ENCODE peak calls at places on chromosomes 13 and 19, in seven cellular contexts. D, V, T, J, L, K and S are unnamed samples.

GRCh38 chr19:1566392-1567115 is 1.6 kb downstream of the MEX3D start:
- DNase-seq in L (no peak), D (no peak), T (peak), K (no peak), V (no peak), J (peak), S (no peak)

GRCh38 chr13:50188696-50189095 is 173.5 kb downstream of the KCNRG start:
- DNase-seq in T (no peak), V (no peak), D (no peak), K (no peak), L (no peak), J (no peak), S (no peak)

GRCh38 chr19:782195-783043 is 14.8 kb upstream of the PTBP1 start:
- DNase-seq in D (no peak), T (no peak), L (no peak), K (no peak), V (no peak), J (peak), S (no peak)

GRCh38 chr13:75454497-75454896 is 27.5 kb downstream of the TBC1D4 start:
- DNase-seq in D (no peak), T (no peak), V (no peak), K (no peak), L (no peak), J (no peak), S (no peak)

GRCh38 chr19:30739394-30739793 is 367.2 kb downstream of the ZNF536 start:
- DNase-seq in T (no peak), D (no peak), J (peak), V (no peak), K (no peak), L (no peak), S (no peak)

GRCh38 chr13:93244141-93244917 is 17.7 kb downstream of the GPC6 start:
- DNase-seq in J (peak), D (no peak), L (no peak), V (no peak), T (no peak), K (no peak), S (no peak)

GRCh38 chr19:42428676-42429075 is 1.5 kb upstream of the LIPE start:
- DNase-seq in D (no peak), L (no peak), J (no peak), T (no peak), V (no peak), K (no peak), S (no peak)

GRCh38 chr13:35140321-35140720 is 198.3 kb downstream of the NBEA start:
- DNase-seq in T (no peak), K (no peak), J (peak), D (no peak), L (no peak), V (no peak), S (no peak)

GRCh38 chr13:99269627-99270252 is 11.6 kb upstream of the GPR18 start:
- DNase-seq in L (no peak), K (no peak), T (peak), V (peak), J (peak), D (peak), S (no peak)

GRCh38 chr13:77751513-77752456 is 54.3 kb downstream of the SLAIN1 start:
- DNase-seq in J (peak), D (peak), K (peak), L (peak), T (peak), V (peak), S (no peak)

GRCh38 chr13:18965347-18965855 is 216.2 kb downstream of the TUBA3C start:
- DNase-seq in V (no peak), J (no peak), K (no peak), T (no peak), D (no peak), L (no peak), S (no peak)

GRCh38 chr13:106261450-106261849 is 274.0 kb downstream of the EFNB2 start:
- DNase-seq in T (no peak), J (no peak), V (no peak), L (no peak), D (no peak), K (no peak), S (no peak)

GRCh38 chr13:51861728-51862300 is at the start of gene CCDC70:
- DNase-seq in T (peak), J (no peak), L (no peak), K (peak), D (no peak), V (no peak), S (no peak)

GRCh38 chr13:104920091-104920490 is 1615.4 kb downstream of the EFNB2 start:
- DNase-seq in D (no peak), L (no peak), V (no peak), J (no peak), T (no peak), K (no peak), S (no peak)

GRCh38 chr13:42883771-42884170 is 102.4 kb downstream of the FAM216B start:
- DNase-seq in J (peak), K (no peak), D (no peak), V (peak), L (no peak), T (peak), S (no peak)

GRCh38 chr19:46571495-46571894 is 29.6 kb upstream of the CALM3 start:
- DNase-seq in V (peak), L (no peak), D (no peak), J (no peak), K (peak), T (no peak), S (no peak)

GRCh38 chr19:41895745-41896580 is 13.0 kb downstream of the ARHGEF1 start:
- DNase-seq in K (no peak), T (no peak), D (no peak), V (peak), L (no peak), J (no peak), S (no peak)

GRCh38 chr19:40231544-40232424 is 5.3 kb upstream of the CCNP start:
- DNase-seq in V (no peak), T (no peak), L (no peak), K (no peak), J (no peak), D (no peak), S (no peak)

GRCh38 chr13:110593430-110594130 is 21.8 kb upstream of the NAXD start:
- DNase-seq in D (no peak), K (no peak), L (no peak), V (peak), J (peak), T (no peak), S (peak)

GRCh38 chr19:1758959-1759903 is 5.9 kb downstream of the ONECUT3 start:
- DNase-seq in D (no peak), L (no peak), J (no peak), K (no peak), V (no peak), T (no peak), S (no peak)

GRCh38 chr13:27962128-27962841 is 6.8 kb downstream of the CDX2 start:
- DNase-seq in J (no peak), K (no peak), T (no peak), L (no peak), V (no peak), D (no peak), S (no peak)